ENCODE peak calls at places on chromosomes 11 and 22, in ten cellular contexts. F, A, R, Y, Q, N, U, W, Z and P are unnamed samples.

GRCh38 chr22:35154937-35155387 is 89.0 kb downstream of the ISX start:
- DNase-seq in F (peak; percentile 48), A (peak; percentile 49), R (peak; percentile 38), Y (peak; percentile 57), Q (peak; percentile 71), N (peak; percentile 61), U (peak; percentile 60), W (peak; percentile 51), Z (peak; percentile 56), P (peak; percentile 51)

GRCh38 chr11:18392434-18393321 is 1.7 kb upstream of the LDHA start:
- DNase-seq in F (no peak), A (no peak), R (no peak), Y (no peak), Q (no peak), N (no peak), U (no peak), W (no peak), Z (no peak), P (no peak)

GRCh38 chr11:60625262-60625661 is 74.2 kb upstream of the MS4A8 start:
- DNase-seq in F (peak; percentile 28), A (peak; percentile 70), R (no peak), Y (peak; percentile 53), Q (peak; percentile 75), N (no peak), U (peak; percentile 72), W (peak; percentile 6), Z (no peak), P (peak; percentile 62)

GRCh38 chr11:107017433-107018227 is 646 bp downstream of the GUCY1A2 start:
- DNase-seq in F (peak; percentile 44), A (no peak), R (peak; percentile 61), Y (no peak), Q (peak; percentile 21), N (no peak), U (peak; percentile 63), W (peak; percentile 17), Z (peak; percentile 61), P (peak; percentile 38)

GRCh38 chr11:60977224-60977623 is 5.7 kb downstream of the CD6 start:
- DNase-seq in F (no peak), A (no peak), R (no peak), Y (no peak), Q (no peak), N (no peak), U (no peak), W (no peak), Z (no peak), P (no peak)

GRCh38 chr11:104000798-104001197 is 35.6 kb upstream of the DDI1 start:
- DNase-seq in F (peak; percentile 55), A (peak; percentile 40), R (no peak), Y (no peak), Q (no peak), N (no peak), U (no peak), W (no peak), Z (no peak), P (no peak)

GRCh38 chr11:28521075-28521474 is 412.9 kb downstream of the METTL15 start:
- DNase-seq in F (peak; percentile 22), A (no peak), R (no peak), Y (no peak), Q (no peak), N (no peak), U (no peak), W (no peak), Z (no peak), P (no peak)

GRCh38 chr11:91997178-91997577 is 227.4 kb upstream of the FAT3 start:
- DNase-seq in F (no peak), A (no peak), R (no peak), Y (no peak), Q (no peak), N (no peak), U (no peak), W (no peak), Z (no peak), P (no peak)

GRCh38 chr22:25909988-25910387 is 168.0 kb downstream of the MYO18B start:
- DNase-seq in F (no peak), A (no peak), R (no peak), Y (no peak), Q (no peak), N (no peak), U (no peak), W (no peak), Z (no peak), P (no peak)

GRCh38 chr22:43618517-43618916 is 193.6 kb downstream of the EFCAB6 start:
- DNase-seq in F (no peak), A (no peak), R (no peak), Y (no peak), Q (no peak), N (no peak), U (no peak), W (no peak), Z (no peak), P (no peak)

GRCh38 chr22:45638834-45639746 is 32.5 kb upstream of the ATXN10 start:
- DNase-seq in F (peak; percentile 55), A (peak; percentile 12), R (no peak), Y (peak; percentile 49), Q (peak; percentile 77), N (no peak), U (peak; percentile 23), W (peak; percentile 70), Z (no peak), P (peak; percentile 76)

GRCh38 chr11:119684361-119685072 is 44.5 kb downstream of the NECTIN1 start:
- DNase-seq in F (peak; percentile 69), A (peak; percentile 64), R (no peak), Y (no peak), Q (peak; percentile 95), N (no peak), U (peak; percentile 39), W (no peak), Z (no peak), P (peak; percentile 73)

GRCh38 chr11:1389932-1390587 is at the start of gene BRSK2:
- DNase-seq in F (no peak), A (no peak), R (peak; percentile 48), Y (no peak), Q (no peak), N (no peak), U (peak; percentile 56), W (no peak), Z (no peak), P (no peak)
- H3K27me3 ChIP-seq in F (peaks cover 11% of the 10 kb centered on the region), A (peaks cover 18% of the 10 kb centered on the region), R (no peaks in the 10 kb centered on the region), Y (no peaks in the 10 kb centered on the region), Q (no peaks in the 10 kb centered on the region), N (peaks cover 3% of the 10 kb centered on the region), U (no peaks in the 10 kb centered on the region), W (peaks cover 32% of the 10 kb centered on the region), Z (no peaks in the 10 kb centered on the region), P (peaks cover 8% of the 10 kb centered on the region)

GRCh38 chr22:46753360-46753759 is 9.1 kb upstream of the TBC1D22A start:
- DNase-seq in F (no peak), A (no peak), R (no peak), Y (no peak), Q (no peak), N (no peak), U (no peak), W (no peak), Z (no peak), P (no peak)

GRCh38 chr22:46752286-46752685 is 10.2 kb upstream of the TBC1D22A start:
- DNase-seq in F (no peak), A (no peak), R (no peak), Y (no peak), Q (no peak), N (no peak), U (no peak), W (no peak), Z (no peak), P (no peak)

GRCh38 chr22:46754110-46754799 is 8.2 kb upstream of the TBC1D22A start:
- DNase-seq in F (peak; percentile 93), A (peak; percentile 99), R (peak; percentile 74), Y (peak; percentile 90), Q (peak; percentile 91), N (peak; percentile 82), U (peak; percentile 94), W (peak; percentile 83), Z (no peak), P (peak; percentile 98)

GRCh38 chr22:46753761-46754109 is 8.7 kb upstream of the TBC1D22A start:
- DNase-seq in F (no peak), A (no peak), R (no peak), Y (no peak), Q (no peak), N (no peak), U (no peak), W (no peak), Z (no peak), P (no peak)

DNA sequence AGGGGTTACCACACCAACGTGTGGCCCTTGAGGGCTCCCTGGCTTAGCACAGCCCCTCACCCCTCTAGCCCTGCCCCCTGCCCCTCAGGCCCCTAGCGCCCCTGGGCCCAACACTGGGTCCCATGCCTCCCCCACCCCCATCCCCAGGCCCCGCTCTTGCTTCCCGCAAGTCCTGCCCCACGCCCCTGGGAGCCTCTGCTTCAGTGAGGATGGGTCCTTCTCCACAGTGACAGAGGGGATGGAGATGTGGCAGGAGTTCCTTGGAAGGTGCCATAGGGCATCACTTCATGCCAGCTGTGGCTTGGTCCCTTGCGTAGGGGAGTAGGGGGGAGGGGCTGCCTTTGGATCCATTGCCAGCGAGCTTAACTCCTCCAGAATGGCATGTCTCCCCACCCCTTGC is 9.5 kb upstream of the TBC1D22A start:
- DNase-seq in F (no peak), A (no peak), R (no peak), Y (no peak), Q (no peak), N (no peak), U (no peak), W (no peak), Z (no peak), P (peak; percentile 37)
- H3K27ac ChIP-seq in F (peak overlapping the region; percentile 99), A (peak overlapping the region; percentile 95), R (no peak overlapping the region), Y (no peak overlapping the region), Q (peak overlapping the region; percentile 99), N (peak overlapping the region; percentile 90), U (no peak overlapping the region), W (peak overlapping the region; percentile 54), Z (no peak overlapping the region), P (peak overlapping the region; percentile 92)

DNA sequence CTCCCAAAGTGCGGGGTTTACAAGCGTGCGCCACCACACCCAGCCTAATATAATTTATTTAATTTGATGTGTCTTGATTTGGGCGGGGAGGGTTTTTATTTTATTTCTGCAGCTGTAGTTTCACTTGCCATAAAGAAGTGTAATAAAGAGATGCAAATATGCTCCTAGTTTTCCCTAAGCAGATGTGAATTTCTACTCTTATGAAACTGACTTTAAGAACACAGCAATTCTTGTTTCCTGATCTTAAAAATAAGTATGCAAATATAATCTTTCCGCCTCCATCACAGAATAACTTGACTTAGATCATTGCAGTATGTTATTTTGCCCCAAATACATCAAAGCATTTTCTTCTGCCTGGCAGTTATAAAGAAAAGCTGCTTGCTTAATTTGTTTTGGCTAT is 4.4 kb downstream of the SPCS2 start:
- DNase-seq in F (no peak), A (no peak), R (no peak), Y (no peak), Q (no peak), N (no peak), U (no peak), W (no peak), Z (no peak), P (no peak)
- H3K4me3 ChIP-seq in F (no peak overlapping the region), A (no peak overlapping the region), R (no peak overlapping the region), Y (no peak overlapping the region), Q (no peak overlapping the region), N (no peak overlapping the region), U (no peak overlapping the region), W (no peak overlapping the region), Z (no peak overlapping the region), P (no peak overlapping the region)

GRCh38 chr11:11076276-11076675 is 218.4 kb upstream of the ZBED5 start:
- DNase-seq in F (no peak), A (no peak), R (no peak), Y (no peak), Q (no peak), N (no peak), U (no peak), W (no peak), Z (no peak), P (no peak)
- H3K27me3 ChIP-seq in F (peaks cover 29% of the 10 kb centered on the region), A (no peaks in the 10 kb centered on the region), R (no peaks in the 10 kb centered on the region), Y (no peaks in the 10 kb centered on the region), Q (peaks cover 16% of the 10 kb centered on the region), N (no peaks in the 10 kb centered on the region), U (no peaks in the 10 kb centered on the region), W (no peaks in the 10 kb centered on the region), Z (no peaks in the 10 kb centered on the region), P (no peaks in the 10 kb centered on the region)

GRCh38 chr11:57434640-57435546 is 8.0 kb upstream of the SLC43A3 start:
- DNase-seq in F (peak; percentile 98), A (peak; percentile 81), R (no peak), Y (no peak), Q (peak; percentile 91), N (no peak), U (no peak), W (peak; percentile 64), Z (no peak), P (no peak)
- H3K27ac ChIP-seq in F (no peak overlapping the region), A (no peak overlapping the region), R (no peak overlapping the region), Y (no peak overlapping the region), Q (peak overlapping the region; percentile 70), N (peak overlapping the region; percentile 67), U (no peak overlapping the region), W (no peak overlapping the region), Z (no peak overlapping the region), P (no peak overlapping the region)